ENCODE peak calls at places on chromosomes 4 and X, in four cellular contexts. D is A172; Z is activated T-helper 1 cell treated with anti-CD3 and anti-CD28 coated beads, Interleukin-12 subunit alpha, Interleukin-12 subunit beta, Interleukin-2, Interleukin-4 antibody, amounts not matched to agents 30 ng/mL and 10 ng/mL and 1 ng/mL, durations not matched to agents 14 hours and 24 hours and 36 hours; J is lower lobe of right lung. W is an unnamed sample.
A peak's percentile ranks its signal among the peaks of the same experiment; 100 is the strongest.

GRCh38 chr4:85798011-85798770 is 323.2 kb downstream of the ARHGAP24 start:
- DNase-seq in Z (no peak), J (no peak), D (no peak), W (no peak)

GRCh38 chr4:98484031-98484430 is 174.4 kb downstream of the TSPAN5 start:
- DNase-seq in Z (no peak), D (no peak), J (no peak), W (no peak)

GRCh38 chr4:73776363-73776762 is 36.0 kb downstream of the CXCL8 start:
- DNase-seq in J (no peak), Z (no peak), D (peak; percentile 3), W (no peak)

GRCh38 chrX:44675364-44676024 is 132.8 kb upstream of the FUNDC1 start:
- DNase-seq in J (no peak), Z (no peak), D (peak; percentile 70), W (peak; percentile 69)

GRCh38 chr4:157447195-157447594 is 226.7 kb downstream of the GRIA2 start:
- DNase-seq in J (no peak), Z (no peak), D (no peak), W (no peak)

GRCh38 chr4:21307709-21308108 is 607.5 kb downstream of the PACRGL start:
- DNase-seq in D (no peak), J (no peak), Z (no peak), W (no peak)

GRCh38 chrX:53184836-53185235 is 40.2 kb downstream of the KDM5C start:
- DNase-seq in Z (no peak), D (peak; percentile 10), J (no peak), W (no peak)

GRCh38 chr4:149980125-149980682 is 98.0 kb upstream of the DCLK2 start:
- DNase-seq in Z (no peak), D (no peak), J (no peak), W (no peak)

GRCh38 chr4:1365271-1366178 is 18.5 kb downstream of the UVSSA start:
- DNase-seq in Z (no peak), J (peak; percentile 79), D (no peak), W (no peak)

GRCh38 chr4:89072921-89073320 is 15.9 kb upstream of the FAM13A start:
- DNase-seq in D (no peak), J (no peak), Z (no peak), W (no peak)

GRCh38 chr4:52369649-52370048 is 289.5 kb downstream of the USP46 start:
- DNase-seq in Z (no peak), J (no peak), D (no peak), W (no peak)

GRCh38 chrX:154534526-154535322 is 11.9 kb downstream of the G6PD start:
- DNase-seq in J (peak; percentile 92), D (peak; percentile 76), Z (peak; percentile 80), W (peak; percentile 53)

GRCh38 chr4:169491211-169491610 is 121.2 kb downstream of the NEK1 start:
- DNase-seq in D (no peak), J (no peak), Z (no peak), W (no peak)

GRCh38 chr4:144666539-144667175 is 20.7 kb downstream of the HHIP start:
- DNase-seq in D (peak; percentile 80), J (no peak), Z (no peak), W (peak; percentile 43)

GRCh38 chrX:106612403-106612789 is 618 bp downstream of the RADX start:
- DNase-seq in J (no peak), D (no peak), Z (no peak), W (no peak)

GRCh38 chr4:100823066-100823992 is 305.5 kb upstream of the EMCN start:
- DNase-seq in J (no peak), Z (peak; percentile 32), D (peak; percentile 37), W (no peak)

GRCh38 chr4:173522160-173522873 is 7.7 kb downstream of the HAND2 start:
- DNase-seq in J (no peak), Z (no peak), D (no peak), W (peak; percentile 48)

GRCh38 chr4:171583790-171584189 is 229.4 kb upstream of the GALNTL6 start:
- DNase-seq in D (no peak), J (no peak), Z (no peak), W (no peak)

GRCh38 chr4:129323630-129324029 is 227.7 kb downstream of the C4orf33 start:
- DNase-seq in J (no peak), Z (no peak), D (no peak), W (no peak)